ENCODE peak calls at places on chromosome 15, in four cellular contexts. I is WTC11, J is KBM-7, T is nephron progenitor cell. E is an unnamed sample.

GRCh38 chr15:51708013-51708412 is 26.7 kb downstream of the SCG3 start:
- DNase-seq in I (no peak), J (no peak), T (no peak), E (no peak)

GRCh38 chr15:76904461-76905012 is 603 bp downstream of the SCAPER start:
- DNase-seq in I (peak), J (peak), T (no peak), E (peak)

GRCh38 chr15:96218623-96219465 is 111.7 kb upstream of the NR2F2 start:
- DNase-seq in I (no peak), J (no peak), T (no peak), E (no peak)

GRCh38 chr15:66163553-66163952 is 90.0 kb downstream of the MEGF11 start:
- DNase-seq in I (no peak), J (no peak), T (no peak), E (no peak)

GRCh38 chr15:43527802-43528541 is 10.6 kb downstream of the MAP1A start:
- DNase-seq in I (no peak), J (no peak), T (no peak), E (no peak)

GRCh38 chr15:42511010-42511396 is 15.6 kb downstream of the SNAP23 start:
- DNase-seq in I (no peak), J (peak), T (no peak), E (no peak)

GRCh38 chr15:101440846-101441590 is 48.5 kb downstream of the PCSK6 start:
- DNase-seq in I (no peak), J (no peak), T (no peak), E (no peak)

GRCh38 chr15:52021892-52022540 is 3.0 kb downstream of the MAPK6 start:
- DNase-seq in I (no peak), J (no peak), T (no peak), E (no peak)

GRCh38 chr15:101480613-101481380 is 8.7 kb downstream of the PCSK6 start:
- DNase-seq in I (no peak), J (no peak), T (no peak), E (no peak)

GRCh38 chr15:65056106-65056505 is 10.9 kb downstream of the SLC51B start:
- DNase-seq in I (no peak), J (no peak), T (no peak), E (no peak)

GRCh38 chr15:92807971-92808571 is 92.1 kb upstream of the CHD2 start:
- DNase-seq in I (no peak), J (peak), T (no peak), E (no peak)

GRCh38 chr15:98067339-98067738 is 106.8 kb downstream of the ARRDC4 start:
- DNase-seq in I (no peak), J (no peak), T (no peak), E (no peak)

GRCh38 chr15:87981969-87982368 is 274.6 kb downstream of the NTRK3 start:
- DNase-seq in I (no peak), J (no peak), T (no peak), E (no peak)

GRCh38 chr15:66514586-66514985 is 9.5 kb downstream of the ZWILCH start:
- DNase-seq in I (no peak), J (no peak), T (no peak), E (no peak)

GRCh38 chr15:38049876-38050275 is 115.4 kb downstream of the TMCO5A start:
- DNase-seq in I (no peak), J (no peak), T (no peak), E (no peak)

GRCh38 chr15:49406352-49407118 is 16.5 kb upstream of the FGF7 start:
- DNase-seq in I (no peak), J (no peak), T (no peak), E (no peak)

GRCh38 chr15:63013052-63013808 is 29.3 kb upstream of the TPM1 start:
- DNase-seq in I (no peak), J (no peak), T (no peak), E (no peak)

GRCh38 chr15:55795031-55795430 is 52.1 kb upstream of the PRTG start:
- DNase-seq in I (no peak), J (no peak), T (no peak), E (no peak)

GRCh38 chr15:100734606-100735005 is 132.2 kb downstream of the ASB7 start:
- DNase-seq in I (no peak), J (no peak), T (no peak), E (no peak)

GRCh38 chr15:87924433-87924832 is 332.1 kb downstream of the NTRK3 start:
- DNase-seq in I (no peak), J (no peak), T (no peak), E (no peak)

GRCh38 chr15:77346637-77347036 is 73.3 kb downstream of the PEAK1 start:
- DNase-seq in I (no peak), J (no peak), T (no peak), E (no peak)

GRCh38 chr15:34354286-34354685 is 11.2 kb downstream of the NUTM1 start:
- DNase-seq in I (no peak), J (no peak), T (no peak), E (no peak)

GRCh38 chr15:26561994-26562730 is 210.7 kb downstream of the GABRB3 start:
- DNase-seq in I (no peak), J (no peak), T (no peak), E (no peak)

GRCh38 chr15:31478781-31479221 is 152.2 kb downstream of the KLF13 start:
- DNase-seq in I (no peak), J (no peak), T (no peak), E (no peak)

GRCh38 chr15:93072440-93073394 is 16.3 kb downstream of the RGMA start:
- DNase-seq in I (peak), J (peak), T (peak), E (peak)

GRCh38 chr15:65254237-65254820 is 32.4 kb downstream of the PARP16 start:
- DNase-seq in I (no peak), J (no peak), T (no peak), E (no peak)